ENCODE peak calls at places on chromosomes 16 and 17, in four cellular contexts. One of them, this sample, is unnamed.

GRCh38 chr16:2486645-2487516 is 12.0 kb downstream of the TBC1D24 start:
- DNase-seq in HepG2: no peak
- DNase-seq in K562: no peak
- DNase-seq in WTC11: no peak
- DNase-seq in this sample: no peak

GRCh38 chr17:59762022-59762825 is 54.8 kb downstream of the VMP1 start:
- DNase-seq in HepG2: no peak
- DNase-seq in K562: no peak
- DNase-seq in WTC11: no peak
- DNase-seq in this sample: no peak

GRCh38 chr17:50331085-50331791 is 14.7 kb upstream of the XYLT2 start:
- DNase-seq in HepG2: no peak
- DNase-seq in K562: no peak
- DNase-seq in WTC11: no peak
- DNase-seq in this sample: no peak

GRCh38 chr17:4587803-4588202 is 3.5 kb downstream of the SMTNL2 start:
- DNase-seq in HepG2: no peak
- DNase-seq in K562: no peak
- DNase-seq in WTC11: no peak
- DNase-seq in this sample: no peak

GRCh38 chr17:40813804-40814203 is 8.6 kb downstream of the KRT10 start:
- DNase-seq in HepG2: no peak
- DNase-seq in K562: no peak
- DNase-seq in WTC11: no peak
- DNase-seq in this sample: no peak

GRCh38 chr16:67939507-67940435 is 3.1 kb upstream of the PSMB10 start:
- DNase-seq in HepG2: no peak
- DNase-seq in K562: no peak
- DNase-seq in WTC11: no peak
- DNase-seq in this sample: no peak

GRCh38 chr16:79836129-79836528 is 235.6 kb upstream of the MAF start:
- DNase-seq in HepG2: no peak
- DNase-seq in K562: no peak
- DNase-seq in WTC11: no peak
- DNase-seq in this sample: no peak

GRCh38 chr16:85209526-85210121 is 97.4 kb upstream of the CIBAR2 start:
- DNase-seq in HepG2: peak; percentile 34
- DNase-seq in K562: no peak
- DNase-seq in WTC11: no peak
- DNase-seq in this sample: no peak

GRCh38 chr16:85125570-85126382 is 13.5 kb upstream of the CIBAR2 start:
- DNase-seq in HepG2: no peak
- DNase-seq in K562: no peak
- DNase-seq in WTC11: no peak
- DNase-seq in this sample: no peak

GRCh38 chr16:67206838-67207115 is 7.8 kb downstream of the ELMO3 start:
- DNase-seq in HepG2: no peak
- DNase-seq in K562: no peak
- DNase-seq in WTC11: no peak
- DNase-seq in this sample: no peak

GRCh38 chr17:71446635-71447034 is 674.2 kb upstream of the SOX9 start:
- DNase-seq in HepG2: no peak
- DNase-seq in K562: no peak
- DNase-seq in WTC11: no peak
- DNase-seq in this sample: no peak

GRCh38 chr17:52938623-52939230 is 780.2 kb upstream of the CA10 start:
- DNase-seq in HepG2: no peak
- DNase-seq in K562: no peak
- DNase-seq in WTC11: no peak
- DNase-seq in this sample: no peak

GRCh38 chr16:85611455-85612190 is 1.5 kb upstream of the GSE1 start:
- DNase-seq in HepG2: peak; percentile 67
- DNase-seq in K562: peak; percentile 75
- DNase-seq in WTC11: peak; percentile 76
- DNase-seq in this sample: peak; percentile 66

GRCh38 chr16:87080571-87081167 is 236.5 kb downstream of the C16orf95 start:
- DNase-seq in HepG2: no peak
- DNase-seq in K562: no peak
- DNase-seq in WTC11: no peak
- DNase-seq in this sample: no peak

GRCh38 chr16:82341146-82341669 is 171.2 kb upstream of the MPHOSPH6 start:
- DNase-seq in HepG2: no peak
- DNase-seq in K562: no peak
- DNase-seq in WTC11: no peak
- DNase-seq in this sample: no peak

GRCh38 chr17:77451894-77452852 is 311.4 kb downstream of the SEC14L1 start:
- DNase-seq in HepG2: peak; percentile 75
- DNase-seq in K562: no peak
- DNase-seq in WTC11: peak; percentile 72
- DNase-seq in this sample: no peak

GRCh38 chr17:17151541-17151940 is 54.6 kb downstream of the PLD6 start:
- DNase-seq in HepG2: no peak
- DNase-seq in K562: no peak
- DNase-seq in WTC11: no peak
- DNase-seq in this sample: no peak

GRCh38 chr17:7854851-7855642 is at the start of gene TMEM88:
- DNase-seq in HepG2: no peak
- DNase-seq in K562: no peak
- DNase-seq in WTC11: peak; percentile 72
- DNase-seq in this sample: no peak

GRCh38 chr17:44915321-44915726 is at the start of gene GFAP:
- DNase-seq in HepG2: no peak
- DNase-seq in K562: no peak
- DNase-seq in WTC11: no peak
- DNase-seq in this sample: no peak

GRCh38 chr17:17904171-17905035 is 67.6 kb upstream of the SREBF1 start:
- DNase-seq in HepG2: peak; percentile 23
- DNase-seq in K562: no peak
- DNase-seq in WTC11: no peak
- DNase-seq in this sample: no peak

GRCh38 chr16:57000271-57001025 is 11.1 kb downstream of the NLRC5 start:
- DNase-seq in HepG2: no peak
- DNase-seq in K562: no peak
- DNase-seq in WTC11: no peak
- DNase-seq in this sample: no peak

GRCh38 chr16:88437367-88437964 is 15.6 kb upstream of the ZFPM1 start:
- DNase-seq in HepG2: peak; percentile 48
- DNase-seq in K562: peak; percentile 84
- DNase-seq in WTC11: peak; percentile 93
- DNase-seq in this sample: peak; percentile 84

DNA sequence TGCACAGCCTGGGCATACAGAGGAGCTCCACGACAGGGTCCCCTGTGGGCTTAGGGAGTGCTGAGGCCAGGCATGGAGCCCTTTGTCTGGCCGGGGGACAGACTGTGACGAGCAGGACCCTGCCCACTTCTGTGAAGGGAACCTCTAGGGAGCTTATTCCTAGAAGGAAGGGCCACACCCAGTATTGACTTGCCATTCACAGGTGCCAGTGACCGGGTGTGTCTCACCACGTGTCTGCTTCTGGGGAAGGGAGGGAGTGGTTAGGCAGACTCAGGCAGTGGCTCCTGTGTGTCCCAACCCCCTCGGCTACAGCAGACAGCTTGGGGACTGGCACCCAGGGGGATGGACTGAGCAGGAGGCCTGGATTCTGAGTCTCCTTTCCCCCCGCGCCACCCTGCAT is 57.2 kb downstream of the SOCS1 start:
- DNase-seq in HepG2: no peak
- DNase-seq in K562: peak; percentile 87
- DNase-seq in WTC11: no peak
- DNase-seq in this sample: no peak
- TF ChIP-seq ELF4 in HepG2: no peak
- TF ChIP-seq ELF4 in K562: no peak
- TF ChIP-seq ELF4 in WTC11: no peak
- TF ChIP-seq ELF4 in this sample: no peak

DNA sequence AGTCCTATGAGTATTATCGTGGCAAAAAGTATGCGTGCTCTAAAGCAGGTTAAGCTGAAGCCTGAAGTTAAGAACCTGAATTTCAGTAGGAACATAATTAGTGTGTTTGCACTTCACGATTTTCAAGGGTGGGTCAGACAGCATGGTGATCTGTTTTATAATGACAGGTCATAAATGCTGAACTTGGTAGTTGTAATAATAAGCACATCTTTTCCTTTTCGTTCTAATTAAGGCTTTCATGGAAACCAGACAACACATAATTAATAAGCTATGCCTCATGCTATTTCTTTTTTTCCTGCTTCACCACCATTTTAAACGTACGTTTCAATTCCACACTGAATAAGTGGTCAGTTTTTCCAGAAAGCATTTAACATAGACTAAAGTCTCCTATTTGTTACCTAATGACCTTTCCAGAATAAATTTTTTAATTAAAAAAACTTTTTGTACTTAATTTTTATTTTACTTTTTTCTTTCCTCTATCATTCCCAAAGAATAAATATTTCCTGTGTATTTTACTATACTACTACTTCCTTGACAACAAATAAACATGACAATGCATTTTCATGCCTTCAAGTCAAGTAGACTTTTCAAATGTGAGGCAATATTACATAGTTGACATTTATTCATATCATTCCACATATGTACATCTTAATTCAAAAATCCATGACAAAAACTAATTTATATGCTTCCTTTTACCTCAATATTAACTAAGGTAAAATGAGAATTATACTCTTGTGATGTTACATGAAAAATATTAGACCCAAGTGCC is 22.4 kb downstream of the CMC2 start:
- DNase-seq in HepG2: no peak
- DNase-seq in K562: no peak
- DNase-seq in WTC11: no peak
- DNase-seq in this sample: no peak
- TF ChIP-seq SP1 in HepG2: no peak
- TF ChIP-seq SP1 in K562: no peak
- TF ChIP-seq SP1 in WTC11: no peak
- TF ChIP-seq SP1 in this sample: no peak

GRCh38 chr16:11430601-11431317 is 85.5 kb downstream of the RMI2 start:
- DNase-seq in HepG2: no peak
- DNase-seq in K562: no peak
- DNase-seq in WTC11: no peak
- DNase-seq in this sample: no peak
- TF ChIP-seq ELF4 in HepG2: no peak
- TF ChIP-seq ELF4 in K562: no peak
- TF ChIP-seq ELF4 in WTC11: no peak
- TF ChIP-seq ELF4 in this sample: no peak

DNA sequence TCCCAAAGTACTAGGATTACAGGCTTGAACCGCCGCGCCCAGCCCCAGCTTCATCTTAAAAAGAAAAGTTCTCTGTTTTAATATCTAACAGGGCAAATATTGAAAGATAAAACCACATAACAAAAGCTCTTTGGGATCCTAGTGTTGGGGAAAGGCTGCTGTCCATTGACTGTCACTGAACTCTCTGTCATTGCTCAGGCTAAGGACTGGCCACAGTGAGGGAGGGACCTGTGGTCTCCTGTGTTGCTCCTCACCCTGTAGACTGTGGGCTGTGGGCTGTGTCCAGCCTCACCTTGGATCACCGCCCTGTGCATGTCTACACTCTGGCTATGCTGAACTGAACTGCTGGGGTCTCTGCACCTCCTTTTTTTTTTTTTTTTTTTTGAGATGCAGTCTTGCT is 11.3 kb upstream of the PYDC1 start:
- DNase-seq in HepG2: no peak
- DNase-seq in K562: no peak
- DNase-seq in WTC11: no peak
- DNase-seq in this sample: peak; percentile 3
- TF ChIP-seq SP1 in HepG2: no peak
- TF ChIP-seq SP1 in K562: no peak
- TF ChIP-seq SP1 in WTC11: no peak
- TF ChIP-seq SP1 in this sample: no peak

This sample was measured in HEK293T.